ENCODE peak calls at places on chromosomes 4 and X, in four cellular contexts. G is caudate nucleus; B is tibial artery; I is CD8-positive, alpha-beta T cell. M is an unnamed sample.

GRCh38 chr4:107699466-107700206 is 20.4 kb downstream of the PAPSS1 start:
- DNase-seq in G (no peak), B (no peak), I (no peak), M (no peak)

GRCh38 chr4:102438873-102439614 is 62.1 kb upstream of the NFKB1 start:
- DNase-seq in G (no peak), B (no peak), I (no peak), M (no peak)

GRCh38 chr4:143184503-143185252 is at the start of gene USP38:
- DNase-seq in G (peak; percentile 89), B (peak; percentile 90), I (peak; percentile 69), M (peak; percentile 97)

GRCh38 chr4:181272427-181272826 is 970.8 kb upstream of the TENM3 start:
- DNase-seq in G (no peak), B (no peak), I (no peak), M (no peak)

GRCh38 chr4:38605794-38606586 is 58.0 kb upstream of the KLF3 start:
- DNase-seq in G (no peak), B (no peak), I (no peak), M (no peak)

GRCh38 chr4:54333657-54334056 is 104.6 kb downstream of the PDGFRA start:
- DNase-seq in G (peak; percentile 51), B (no peak), I (no peak), M (no peak)

GRCh38 chrX:1448793-1449580 is 3.7 kb downstream of the ASMTL start:
- DNase-seq in G (no peak), B (no peak), I (no peak), M (peak; percentile 60)

GRCh38 chr4:182875471-182875870 is 41.7 kb downstream of the DCTD start:
- DNase-seq in G (no peak), B (no peak), I (no peak), M (no peak)

GRCh38 chr4:76723916-76724315 is 174.0 kb downstream of the SOWAHB start:
- DNase-seq in G (no peak), B (no peak), I (no peak), M (no peak)

GRCh38 chr4:88333741-88334405 is 44.8 kb upstream of the HERC6 start:
- DNase-seq in G (no peak), B (no peak), I (no peak), M (no peak)

GRCh38 chr4:7999279-7999678 is 59.6 kb upstream of the AFAP1 start:
- DNase-seq in G (no peak), B (no peak), I (no peak), M (no peak)

GRCh38 chr4:184330008-184330400 is 112.3 kb upstream of the ENPP6 start:
- DNase-seq in G (no peak), B (peak; percentile 65), I (no peak), M (no peak)

GRCh38 chr4:57053508-57053907 is 56.7 kb downstream of the IGFBP7 start:
- DNase-seq in G (no peak), B (no peak), I (no peak), M (no peak)

GRCh38 chrX:13215729-13216128 is 104.1 kb downstream of the ATXN3L start:
- DNase-seq in G (no peak), B (no peak), I (no peak), M (no peak)

GRCh38 chr4:3873446-3874415 is 107.5 kb downstream of the ADRA2C start:
- DNase-seq in G (no peak), B (no peak), I (no peak), M (peak; percentile 55)

GRCh38 chr4:168848112-168848511 is 161.9 kb downstream of the CBR4 start:
- DNase-seq in G (no peak), B (peak; percentile 37), I (no peak), M (no peak)

GRCh38 chrX:25016361-25016671 is 551 bp upstream of the ARX start:
- DNase-seq in G (no peak), B (no peak), I (no peak), M (no peak)

GRCh38 chrX:23952401-23952800 is 44.6 kb downstream of the CXorf58 start:
- DNase-seq in G (no peak), B (no peak), I (no peak), M (no peak)

GRCh38 chrX:49176421-49177326 is 5.0 kb downstream of the PLP2 start:
- DNase-seq in G (no peak), B (no peak), I (no peak), M (no peak)

GRCh38 chr4:5824635-5825034 is 68.3 kb downstream of the CRMP1 start:
- DNase-seq in G (no peak), B (no peak), I (no peak), M (no peak)

GRCh38 chrX:36436286-36436860 is 516.8 kb downstream of the CFAP47 start:
- DNase-seq in G (no peak), B (no peak), I (no peak), M (no peak)

GRCh38 chr4:114296126-114296525 is 302.5 kb upstream of the UGT8 start:
- DNase-seq in G (no peak), B (no peak), I (no peak), M (no peak)

GRCh38 chr4:687048-687974 is 1.6 kb downstream of the SLC49A3 start:
- DNase-seq in G (no peak), B (peak; percentile 94), I (no peak), M (peak; percentile 91)

GRCh38 chr4:171814545-171814944 is 1.3 kb downstream of the GALNTL6 start:
- DNase-seq in G (no peak), B (no peak), I (no peak), M (no peak)

DNA sequence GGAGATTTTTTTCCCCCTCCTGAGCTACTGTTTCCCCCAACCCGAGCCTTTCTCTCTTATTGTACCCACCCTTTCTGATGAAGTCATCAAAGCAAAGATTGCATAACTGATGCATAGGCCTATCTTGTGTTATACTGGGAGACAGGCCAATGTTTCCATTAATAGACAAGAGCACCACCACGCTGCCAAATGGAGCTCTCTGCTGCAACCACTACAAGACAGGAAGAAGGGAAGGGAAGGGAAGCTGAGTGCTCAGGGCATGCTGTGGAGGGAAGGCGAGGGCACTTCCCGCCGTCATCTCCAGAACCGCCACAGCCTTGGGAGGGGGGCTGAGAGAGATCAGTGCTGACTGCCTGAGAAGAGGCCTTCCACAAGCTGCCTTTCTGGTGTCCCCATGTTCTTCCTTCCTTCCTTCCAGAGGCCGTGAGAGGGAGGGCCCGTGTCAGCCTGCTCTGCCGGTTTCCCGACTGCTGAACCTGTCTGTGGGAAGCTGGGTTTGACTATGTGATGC is 75.0 kb downstream of the MGST2 start:
- DNase-seq in G (peak; percentile 38), B (peak; percentile 85), I (no peak), M (peak; percentile 87)
- H3K27ac ChIP-seq in G (peak overlapping the region; percentile 77), B (peak overlapping the region; percentile 78), I (no peak overlapping the region), M (peak overlapping the region; percentile 63)

GRCh38 chrX:101419489-101419888 is 11.5 kb downstream of the HNRNPH2 start:
- DNase-seq in G (no peak), B (no peak), I (no peak), M (no peak)
- H3K27ac ChIP-seq in G (no peak overlapping the region), B (peak overlapping the region; percentile 95), I (no peak overlapping the region), M (peak overlapping the region; percentile 88)

GRCh38 chrX:130771648-130772312 is 131.2 kb downstream of the ENOX2 start:
- DNase-seq in G (no peak), B (no peak), I (no peak), M (no peak)

GRCh38 chrX:130770615-130771014 is 132.4 kb downstream of the ENOX2 start:
- DNase-seq in G (no peak), B (no peak), I (no peak), M (no peak)

GRCh38 chrX:130772313-130773140 is 130.5 kb downstream of the ENOX2 start:
- DNase-seq in G (no peak), B (no peak), I (no peak), M (no peak)

GRCh38 chrX:130769835-130770234 is 133.2 kb downstream of the ENOX2 start:
- DNase-seq in G (no peak), B (no peak), I (no peak), M (no peak)

GRCh38 chrX:130771230-130771629 is 131.8 kb downstream of the ENOX2 start:
- DNase-seq in G (no peak), B (no peak), I (no peak), M (no peak)
- H3K27ac ChIP-seq in G (no peak overlapping the region), B (no peak overlapping the region), I (no peak overlapping the region), M (no peak overlapping the region)

DNA sequence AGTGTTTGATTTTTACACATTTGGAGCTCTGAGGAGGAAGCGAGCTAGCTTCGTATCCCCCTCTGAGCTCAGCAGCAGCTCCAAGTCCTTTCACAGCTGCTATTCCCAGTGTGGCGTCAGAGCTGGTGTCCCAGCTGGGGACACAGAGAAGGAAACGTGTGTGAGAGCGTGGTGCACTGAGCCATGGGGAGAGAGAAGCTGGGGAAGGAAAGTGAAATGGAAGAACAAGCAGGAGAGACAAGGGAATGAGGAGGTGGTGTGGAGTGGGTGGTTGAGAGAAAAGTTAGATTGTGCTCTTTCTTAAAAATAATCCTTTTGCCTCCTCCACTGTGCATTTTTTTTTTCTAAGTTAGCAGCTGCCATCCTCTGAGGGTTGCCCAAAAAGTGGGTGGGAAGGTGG is 79.5 kb upstream of the SLC4A4 start:
- DNase-seq in G (peak; percentile 46), B (no peak), I (no peak), M (no peak)
- H3K27ac ChIP-seq in G (peak overlapping the region; percentile 77), B (no peak overlapping the region), I (no peak overlapping the region), M (peak overlapping the region; percentile 42)

DNA sequence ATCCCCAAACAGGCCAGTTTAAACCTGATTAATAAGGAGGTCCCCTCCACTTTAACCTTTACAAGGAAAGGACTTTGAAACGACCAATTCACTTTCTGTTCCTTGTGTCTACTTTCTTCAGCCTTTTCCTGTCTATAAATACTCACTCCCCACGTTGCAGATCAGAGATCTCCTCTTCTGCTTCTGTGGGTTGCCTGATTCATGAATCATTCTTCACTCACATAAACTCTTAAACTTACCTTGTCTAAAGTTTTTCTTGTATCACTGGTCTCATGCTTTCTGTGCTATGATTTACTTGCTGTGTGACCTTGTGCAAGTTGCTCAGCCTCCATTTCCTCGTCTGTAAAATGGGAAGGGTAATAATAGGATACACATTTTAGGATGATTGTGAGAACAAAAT is 236.1 kb downstream of the QDPR start:
- DNase-seq in G (no peak), B (no peak), I (no peak), M (no peak)
- H3K27ac ChIP-seq in G (peak overlapping the region; percentile 34), B (no peak overlapping the region), I (no peak overlapping the region), M (no peak overlapping the region)

M was measured in coronary artery.